ENCODE peak calls at places on chromosomes 5 and 9, in ten cellular contexts. One of them, this sample, is unnamed. For H3K27me3, the result is how much of the 10 kb centered on the place peaks cover.

GRCh38 chr9:110746211-110746930 is 77.8 kb downstream of the MUSK start:
- DNase-seq in gastrocnemius medialis: no peak
- DNase-seq in psoas muscle: no peak
- DNase-seq in GM06990: peak
- DNase-seq in thoracic aorta: no peak
- DNase-seq in K562: no peak
- DNase-seq in CD4-positive, alpha-beta T cell: no peak
- DNase-seq in heart left ventricle: no peak
- DNase-seq in hepatocyte: no peak
- DNase-seq in PC-9: no peak
- DNase-seq in this sample: no peak

GRCh38 chr9:86751956-86752355 is 195.3 kb downstream of the GAS1 start:
- DNase-seq in GM06990: no peak
- DNase-seq in hepatocyte: no peak
- DNase-seq in thoracic aorta: no peak
- DNase-seq in K562: no peak
- DNase-seq in CD4-positive, alpha-beta T cell: no peak
- DNase-seq in heart left ventricle: no peak
- DNase-seq in psoas muscle: no peak
- DNase-seq in PC-9: no peak
- DNase-seq in gastrocnemius medialis: no peak
- DNase-seq in this sample: no peak

GRCh38 chr9:130442746-130443455 is 1.9 kb upstream of the ASS1 start:
- DNase-seq in hepatocyte: no peak
- DNase-seq in gastrocnemius medialis: no peak
- DNase-seq in thoracic aorta: no peak
- DNase-seq in GM06990: no peak
- DNase-seq in PC-9: no peak
- DNase-seq in K562: no peak
- DNase-seq in psoas muscle: peak
- DNase-seq in CD4-positive, alpha-beta T cell: no peak
- DNase-seq in heart left ventricle: no peak
- DNase-seq in this sample: no peak

GRCh38 chr9:27487128-27487527 is 37.0 kb upstream of the IFNK start:
- DNase-seq in CD4-positive, alpha-beta T cell: no peak
- DNase-seq in heart left ventricle: no peak
- DNase-seq in psoas muscle: no peak
- DNase-seq in thoracic aorta: no peak
- DNase-seq in PC-9: no peak
- DNase-seq in hepatocyte: peak
- DNase-seq in gastrocnemius medialis: no peak
- DNase-seq in GM06990: no peak
- DNase-seq in K562: no peak
- DNase-seq in this sample: no peak

GRCh38 chr9:135536166-135536565 is 9.8 kb upstream of the OBP2A start:
- DNase-seq in CD4-positive, alpha-beta T cell: no peak
- DNase-seq in hepatocyte: no peak
- DNase-seq in heart left ventricle: no peak
- DNase-seq in psoas muscle: no peak
- DNase-seq in thoracic aorta: no peak
- DNase-seq in GM06990: no peak
- DNase-seq in gastrocnemius medialis: no peak
- DNase-seq in K562: no peak
- DNase-seq in PC-9: no peak
- DNase-seq in this sample: no peak

GRCh38 chr5:126450388-126450787 is 27.2 kb downstream of the GRAMD2B start:
- DNase-seq in thoracic aorta: no peak
- DNase-seq in K562: peak
- DNase-seq in heart left ventricle: no peak
- DNase-seq in hepatocyte: no peak
- DNase-seq in PC-9: no peak
- DNase-seq in gastrocnemius medialis: no peak
- DNase-seq in CD4-positive, alpha-beta T cell: no peak
- DNase-seq in GM06990: no peak
- DNase-seq in psoas muscle: no peak
- DNase-seq in this sample: no peak

GRCh38 chr9:78363221-78363620 is 66.3 kb downstream of the PSAT1 start:
- DNase-seq in heart left ventricle: no peak
- DNase-seq in CD4-positive, alpha-beta T cell: no peak
- DNase-seq in GM06990: no peak
- DNase-seq in PC-9: no peak
- DNase-seq in thoracic aorta: no peak
- DNase-seq in psoas muscle: no peak
- DNase-seq in hepatocyte: peak
- DNase-seq in gastrocnemius medialis: no peak
- DNase-seq in K562: no peak
- DNase-seq in this sample: no peak

GRCh38 chr5:123785160-123786001 is 273.4 kb downstream of the CSNK1G3 start:
- DNase-seq in thoracic aorta: no peak
- DNase-seq in gastrocnemius medialis: peak
- DNase-seq in psoas muscle: no peak
- DNase-seq in GM06990: no peak
- DNase-seq in CD4-positive, alpha-beta T cell: no peak
- DNase-seq in heart left ventricle: peak
- DNase-seq in K562: no peak
- DNase-seq in PC-9: no peak
- DNase-seq in hepatocyte: peak
- DNase-seq in this sample: no peak

GRCh38 chr5:57566914-57567313 is 84.3 kb upstream of the ACTBL2 start:
- DNase-seq in PC-9: no peak
- DNase-seq in thoracic aorta: no peak
- DNase-seq in hepatocyte: peak
- DNase-seq in gastrocnemius medialis: no peak
- DNase-seq in K562: no peak
- DNase-seq in CD4-positive, alpha-beta T cell: no peak
- DNase-seq in heart left ventricle: no peak
- DNase-seq in GM06990: no peak
- DNase-seq in psoas muscle: no peak
- DNase-seq in this sample: no peak
- TF ChIP-seq CTCF in PC-9: no peak
- TF ChIP-seq CTCF in thoracic aorta: no peak
- TF ChIP-seq CTCF in hepatocyte: no peak
- TF ChIP-seq CTCF in gastrocnemius medialis: no peak
- TF ChIP-seq CTCF in K562: no peak
- TF ChIP-seq CTCF in CD4-positive, alpha-beta T cell: no peak
- TF ChIP-seq CTCF in heart left ventricle: no peak
- TF ChIP-seq CTCF in GM06990: no peak
- TF ChIP-seq CTCF in psoas muscle: no peak
- TF ChIP-seq CTCF in this sample: no peak

GRCh38 chr9:137158625-137159024 is 11.2 kb downstream of the LRRC26 start:
- DNase-seq in gastrocnemius medialis: no peak
- DNase-seq in K562: no peak
- DNase-seq in thoracic aorta: no peak
- DNase-seq in PC-9: no peak
- DNase-seq in psoas muscle: no peak
- DNase-seq in GM06990: no peak
- DNase-seq in heart left ventricle: no peak
- DNase-seq in hepatocyte: no peak
- DNase-seq in CD4-positive, alpha-beta T cell: no peak
- DNase-seq in this sample: no peak

GRCh38 chr9:137160054-137160425 is 9.8 kb downstream of the LRRC26 start:
- DNase-seq in thoracic aorta: no peak
- DNase-seq in PC-9: no peak
- DNase-seq in heart left ventricle: no peak
- DNase-seq in K562: no peak
- DNase-seq in GM06990: no peak
- DNase-seq in gastrocnemius medialis: no peak
- DNase-seq in hepatocyte: no peak
- DNase-seq in psoas muscle: no peak
- DNase-seq in CD4-positive, alpha-beta T cell: no peak
- DNase-seq in this sample: no peak

GRCh38 chr9:137156567-137157375 is 13.1 kb downstream of the LRRC26 start:
- DNase-seq in K562: peak
- DNase-seq in PC-9: no peak
- DNase-seq in hepatocyte: peak
- DNase-seq in gastrocnemius medialis: no peak
- DNase-seq in psoas muscle: no peak
- DNase-seq in CD4-positive, alpha-beta T cell: peak
- DNase-seq in heart left ventricle: peak
- DNase-seq in GM06990: peak
- DNase-seq in thoracic aorta: no peak
- DNase-seq in this sample: no peak

GRCh38 chr9:137159105-137160053 is 10.5 kb downstream of the LRRC26 start:
- DNase-seq in PC-9: no peak
- DNase-seq in CD4-positive, alpha-beta T cell: no peak
- DNase-seq in thoracic aorta: no peak
- DNase-seq in hepatocyte: no peak
- DNase-seq in heart left ventricle: no peak
- DNase-seq in gastrocnemius medialis: no peak
- DNase-seq in GM06990: no peak
- DNase-seq in K562: no peak
- DNase-seq in psoas muscle: no peak
- DNase-seq in this sample: no peak

GRCh38 chr9:137157618-137158502 is 12.0 kb downstream of the LRRC26 start:
- DNase-seq in GM06990: no peak
- DNase-seq in psoas muscle: no peak
- DNase-seq in K562: peak
- DNase-seq in CD4-positive, alpha-beta T cell: no peak
- DNase-seq in gastrocnemius medialis: no peak
- DNase-seq in thoracic aorta: no peak
- DNase-seq in PC-9: no peak
- DNase-seq in hepatocyte: no peak
- DNase-seq in heart left ventricle: no peak
- DNase-seq in this sample: peak
- H3K27me3 ChIP-seq in GM06990: under half
- H3K27me3 ChIP-seq in psoas muscle: under half
- H3K27me3 ChIP-seq in K562: under half
- H3K27me3 ChIP-seq in CD4-positive, alpha-beta T cell: under half
- H3K27me3 ChIP-seq in gastrocnemius medialis: half or more
- H3K27me3 ChIP-seq in thoracic aorta: under half
- H3K27me3 ChIP-seq in PC-9: under half
- H3K27me3 ChIP-seq in hepatocyte: half or more
- H3K27me3 ChIP-seq in heart left ventricle: under half
- H3K27me3 ChIP-seq in this sample: under half

GRCh38 chr5:129177451-129177850 is 82.9 kb downstream of the ISOC1 start:
- DNase-seq in K562: no peak
- DNase-seq in hepatocyte: no peak
- DNase-seq in GM06990: no peak
- DNase-seq in gastrocnemius medialis: no peak
- DNase-seq in heart left ventricle: no peak
- DNase-seq in thoracic aorta: no peak
- DNase-seq in psoas muscle: no peak
- DNase-seq in CD4-positive, alpha-beta T cell: no peak
- DNase-seq in PC-9: no peak
- DNase-seq in this sample: no peak

GRCh38 chr5:129174447-129174846 is 79.9 kb downstream of the ISOC1 start:
- DNase-seq in K562: no peak
- DNase-seq in psoas muscle: no peak
- DNase-seq in hepatocyte: no peak
- DNase-seq in GM06990: no peak
- DNase-seq in PC-9: no peak
- DNase-seq in CD4-positive, alpha-beta T cell: no peak
- DNase-seq in gastrocnemius medialis: no peak
- DNase-seq in thoracic aorta: no peak
- DNase-seq in heart left ventricle: no peak
- DNase-seq in this sample: no peak

GRCh38 chr5:129171194-129171944 is 76.8 kb downstream of the ISOC1 start:
- DNase-seq in gastrocnemius medialis: no peak
- DNase-seq in psoas muscle: no peak
- DNase-seq in CD4-positive, alpha-beta T cell: no peak
- DNase-seq in hepatocyte: no peak
- DNase-seq in thoracic aorta: no peak
- DNase-seq in heart left ventricle: no peak
- DNase-seq in GM06990: no peak
- DNase-seq in K562: no peak
- DNase-seq in PC-9: no peak
- DNase-seq in this sample: no peak

DNA sequence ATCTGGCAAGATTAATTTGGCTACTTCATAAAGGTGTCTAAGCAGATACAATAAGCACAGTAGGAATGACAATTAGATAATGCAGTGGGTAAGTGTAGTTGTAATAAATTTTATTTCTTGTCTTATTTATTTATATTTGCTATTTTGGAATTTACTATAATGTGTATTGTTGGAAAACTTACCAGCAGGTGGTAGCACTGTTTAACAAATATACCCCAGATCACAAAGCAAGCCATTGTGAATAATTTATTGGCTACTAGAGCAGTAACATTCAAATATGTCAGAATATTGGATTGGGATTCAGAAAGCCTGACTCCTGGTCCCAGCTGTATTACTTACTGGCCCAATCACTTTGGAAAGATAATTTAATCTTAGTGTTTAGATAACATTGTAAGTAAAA is 78.0 kb downstream of the ISOC1 start:
- DNase-seq in thoracic aorta: no peak
- DNase-seq in hepatocyte: peak
- DNase-seq in K562: no peak
- DNase-seq in CD4-positive, alpha-beta T cell: no peak
- DNase-seq in PC-9: no peak
- DNase-seq in psoas muscle: no peak
- DNase-seq in GM06990: no peak
- DNase-seq in heart left ventricle: no peak
- DNase-seq in gastrocnemius medialis: no peak
- DNase-seq in this sample: no peak
- TF ChIP-seq CTCF in thoracic aorta: no peak
- TF ChIP-seq CTCF in hepatocyte: peak
- TF ChIP-seq CTCF in K562: no peak
- TF ChIP-seq CTCF in CD4-positive, alpha-beta T cell: no peak
- TF ChIP-seq CTCF in PC-9: peak
- TF ChIP-seq CTCF in psoas muscle: no peak
- TF ChIP-seq CTCF in GM06990: no peak
- TF ChIP-seq CTCF in heart left ventricle: no peak
- TF ChIP-seq CTCF in gastrocnemius medialis: peak
- TF ChIP-seq CTCF in this sample: no peak

GRCh38 chr5:67606586-67606947 is 410.0 kb upstream of the CD180 start:
- DNase-seq in gastrocnemius medialis: no peak
- DNase-seq in K562: no peak
- DNase-seq in hepatocyte: no peak
- DNase-seq in CD4-positive, alpha-beta T cell: no peak
- DNase-seq in heart left ventricle: no peak
- DNase-seq in GM06990: no peak
- DNase-seq in psoas muscle: no peak
- DNase-seq in thoracic aorta: no peak
- DNase-seq in PC-9: no peak
- DNase-seq in this sample: no peak

GRCh38 chr5:67605730-67606585 is 409.4 kb upstream of the CD180 start:
- DNase-seq in GM06990: no peak
- DNase-seq in PC-9: no peak
- DNase-seq in gastrocnemius medialis: no peak
- DNase-seq in heart left ventricle: no peak
- DNase-seq in hepatocyte: no peak
- DNase-seq in K562: no peak
- DNase-seq in CD4-positive, alpha-beta T cell: no peak
- DNase-seq in psoas muscle: no peak
- DNase-seq in thoracic aorta: no peak
- DNase-seq in this sample: no peak

GRCh38 chr5:67610191-67610912 is 413.8 kb upstream of the CD180 start:
- DNase-seq in PC-9: no peak
- DNase-seq in heart left ventricle: no peak
- DNase-seq in K562: no peak
- DNase-seq in GM06990: no peak
- DNase-seq in CD4-positive, alpha-beta T cell: no peak
- DNase-seq in thoracic aorta: no peak
- DNase-seq in psoas muscle: no peak
- DNase-seq in gastrocnemius medialis: no peak
- DNase-seq in hepatocyte: no peak
- DNase-seq in this sample: no peak

GRCh38 chr5:67612961-67613360 is 416.4 kb upstream of the CD180 start:
- DNase-seq in gastrocnemius medialis: no peak
- DNase-seq in GM06990: no peak
- DNase-seq in hepatocyte: no peak
- DNase-seq in heart left ventricle: no peak
- DNase-seq in K562: no peak
- DNase-seq in psoas muscle: no peak
- DNase-seq in PC-9: no peak
- DNase-seq in CD4-positive, alpha-beta T cell: no peak
- DNase-seq in thoracic aorta: no peak
- DNase-seq in this sample: no peak

GRCh38 chr5:67607958-67608357 is 411.4 kb upstream of the CD180 start:
- DNase-seq in gastrocnemius medialis: no peak
- DNase-seq in heart left ventricle: no peak
- DNase-seq in PC-9: no peak
- DNase-seq in CD4-positive, alpha-beta T cell: no peak
- DNase-seq in GM06990: no peak
- DNase-seq in thoracic aorta: no peak
- DNase-seq in psoas muscle: no peak
- DNase-seq in K562: no peak
- DNase-seq in hepatocyte: no peak
- DNase-seq in this sample: no peak
- H3K27me3 ChIP-seq in gastrocnemius medialis: under half
- H3K27me3 ChIP-seq in heart left ventricle: under half
- H3K27me3 ChIP-seq in PC-9: under half
- H3K27me3 ChIP-seq in CD4-positive, alpha-beta T cell: under half
- H3K27me3 ChIP-seq in GM06990: under half
- H3K27me3 ChIP-seq in thoracic aorta: under half
- H3K27me3 ChIP-seq in psoas muscle: under half
- H3K27me3 ChIP-seq in K562: under half
- H3K27me3 ChIP-seq in hepatocyte: under half
- H3K27me3 ChIP-seq in this sample: under half

This sample was measured in WERI-Rb-1.